ENCODE peak calls at places on chromosome 16, in five cellular contexts. Q is ovary, G is thoracic aorta, E is breast epithelium, Z is psoas muscle. J is an unnamed sample.

GRCh38 chr16:71843517-71844031 is 2.2 kb upstream of the ATXN1L start:
- DNase-seq in E (no peak), G (no peak), Q (no peak), Z (no peak), J (no peak)

GRCh38 chr16:51939371-51940005 is 607.5 kb downstream of the TOX3 start:
- DNase-seq in G (no peak), Q (no peak), E (no peak), Z (no peak), J (no peak)

GRCh38 chr16:57409870-57410585 is 5.5 kb downstream of the CCL17 start:
- DNase-seq in E (no peak), Q (no peak), Z (no peak), G (no peak), J (no peak)

GRCh38 chr16:83934684-83934977 is 18.4 kb upstream of the OSGIN1 start:
- DNase-seq in E (no peak), Q (no peak), Z (no peak), G (no peak), J (no peak)

GRCh38 chr16:57145046-57145963 is 40.5 kb downstream of the PSME3IP1 start:
- DNase-seq in E (no peak), Z (no peak), G (no peak), Q (no peak), J (no peak)

GRCh38 chr16:1379054-1379862 is 27.5 kb downstream of the GNPTG start:
- DNase-seq in E (peak; percentile 86), Q (peak; percentile 77), Z (peak; percentile 98), G (peak; percentile 85), J (peak; percentile 91)

GRCh38 chr16:31466381-31466841 is 5.5 kb upstream of the TGFB1I1 start:
- DNase-seq in Q (no peak), E (no peak), G (no peak), Z (peak; percentile 44), J (no peak)

GRCh38 chr16:68128577-68129305 is 43.6 kb downstream of the NFATC3 start:
- DNase-seq in Q (no peak), G (no peak), Z (no peak), E (no peak), J (no peak)

GRCh38 chr16:55044366-55044975 is 113.8 kb downstream of the IRX5 start:
- DNase-seq in E (no peak), Q (no peak), Z (no peak), G (no peak), J (peak; percentile 62)

GRCh38 chr16:12091569-12092346 is 115.2 kb downstream of the SNX29 start:
- DNase-seq in G (no peak), Z (no peak), E (peak; percentile 9), Q (peak; percentile 18), J (no peak)

GRCh38 chr16:12092347-12092882 is 115.9 kb downstream of the SNX29 start:
- DNase-seq in Z (no peak), G (no peak), E (peak; percentile 12), Q (peak; percentile 17), J (no peak)

GRCh38 chr16:12089492-12090161 is 113.1 kb downstream of the SNX29 start:
- DNase-seq in Q (peak; percentile 48), E (peak; percentile 36), Z (no peak), G (peak; percentile 40), J (no peak)

GRCh38 chr16:12087901-12088364 is 111.4 kb downstream of the SNX29 start:
- DNase-seq in Q (peak; percentile 16), G (no peak), E (peak; percentile 44), Z (no peak), J (no peak)

DNA sequence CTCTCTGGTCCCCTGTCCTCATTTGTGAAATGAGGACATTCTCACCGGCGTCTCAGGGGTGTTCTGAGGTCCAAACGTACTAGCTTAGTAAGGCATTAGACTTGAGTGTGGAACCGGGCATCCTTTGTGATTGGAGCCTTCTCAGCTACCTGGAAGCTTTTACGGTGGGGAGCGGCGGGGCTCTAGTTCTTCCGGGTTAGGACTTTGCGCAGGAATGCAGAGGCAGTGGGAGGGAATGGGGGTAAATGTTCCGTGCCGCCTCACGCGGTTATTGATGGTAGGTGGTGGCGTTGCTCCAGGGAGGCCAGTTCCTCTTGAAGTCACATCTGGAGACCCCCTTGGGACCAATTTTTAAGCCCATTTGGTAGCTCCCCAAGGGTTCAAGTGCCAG is 113.6 kb downstream of the SNX29 start:
- DNase-seq in G (no peak), E (peak; percentile 49), Z (no peak), Q (peak; percentile 21), J (no peak)
- H3K4me3 ChIP-seq in G (peak overlapping the region; percentile 61), E (peak overlapping the region; percentile 55), Z (no peak overlapping the region), Q (no peak overlapping the region), J (peak overlapping the region; percentile 59)

GRCh38 chr16:75112281-75113045 is 4.1 kb downstream of the LDHD start:
- DNase-seq in E (no peak), Z (peak; percentile 54), Q (peak; percentile 53), G (no peak), J (no peak)

GRCh38 chr16:75114179-75114945 is 2.2 kb downstream of the LDHD start:
- DNase-seq in Z (no peak), E (no peak), Q (no peak), G (no peak), J (no peak)

GRCh38 chr16:75111514-75112280 is 4.9 kb downstream of the LDHD start:
- DNase-seq in E (no peak), Z (peak; percentile 59), Q (peak; percentile 60), G (no peak), J (no peak)

GRCh38 chr16:75113541-75114121 is 2.9 kb downstream of the LDHD start:
- DNase-seq in Q (no peak), E (no peak), Z (no peak), G (no peak), J (no peak)

GRCh38 chr16:75113046-75113491 is 3.5 kb downstream of the LDHD start:
- DNase-seq in G (no peak), Z (no peak), E (no peak), Q (no peak), J (no peak)
- H3K27ac ChIP-seq in G (no peak overlapping the region), Z (no peak overlapping the region), E (no peak overlapping the region), Q (peak overlapping the region; percentile 76), J (no peak overlapping the region)

DNA sequence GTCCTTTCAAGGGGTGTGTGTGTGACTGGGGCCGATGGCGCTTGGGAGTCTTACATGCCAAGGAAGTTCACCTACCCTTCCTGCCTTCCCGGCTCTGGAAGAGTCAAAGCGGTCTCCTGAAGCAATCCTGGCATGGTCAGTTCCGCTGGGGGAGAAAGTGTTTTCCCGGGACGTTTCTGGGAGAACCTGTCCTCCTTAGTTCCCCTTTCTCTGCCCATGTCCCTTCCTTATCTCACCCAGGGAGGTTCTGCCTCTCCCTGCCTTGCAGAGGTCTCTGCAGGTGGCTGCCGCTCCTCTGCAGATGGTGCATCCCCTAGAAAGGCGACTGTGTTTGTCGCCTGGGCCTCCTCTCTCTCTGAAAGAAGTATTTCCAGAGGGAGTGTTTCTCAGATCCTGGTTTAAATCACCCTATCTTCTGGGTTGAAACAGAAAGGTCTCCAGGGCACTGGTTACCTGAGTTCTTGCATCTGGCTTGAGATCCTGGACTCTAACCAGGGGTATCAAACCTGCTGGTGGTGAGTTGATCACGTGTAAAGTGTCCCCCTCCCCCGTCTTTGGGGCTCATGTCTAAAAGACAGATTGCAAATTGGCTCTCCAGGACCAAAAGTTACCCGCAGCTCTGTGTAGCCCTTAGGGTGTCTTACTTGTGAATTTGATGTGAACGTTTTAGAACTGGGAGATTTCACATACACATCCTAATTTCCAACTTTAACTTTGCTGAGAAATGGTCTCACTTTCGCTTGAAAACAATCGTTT is 1.9 kb downstream of the PRKCB start:
- DNase-seq in Q (no peak), E (no peak), G (no peak), Z (no peak), J (no peak)
- H3K4me3 ChIP-seq in Q (no peak overlapping the region), E (peak overlapping the region; percentile 61), G (peak overlapping the region; percentile 66), Z (peak overlapping the region; percentile 56), J (peak overlapping the region; percentile 77)

GRCh38 chr16:69346683-69347082 is 4.9 kb downstream of the TMED6 start:
- DNase-seq in E (no peak), G (no peak), Z (no peak), Q (no peak), J (no peak)

GRCh38 chr16:69350536-69351133 is 951 bp downstream of the TMED6 start:
- DNase-seq in G (no peak), Q (no peak), E (no peak), Z (no peak), J (no peak)

GRCh38 chr16:69348222-69348621 is 3.4 kb downstream of the TMED6 start:
- DNase-seq in E (no peak), Q (no peak), Z (no peak), G (no peak), J (no peak)

GRCh38 chr16:69349508-69349907 is 2.1 kb downstream of the TMED6 start:
- DNase-seq in G (no peak), Q (no peak), E (no peak), Z (no peak), J (no peak)

DNA sequence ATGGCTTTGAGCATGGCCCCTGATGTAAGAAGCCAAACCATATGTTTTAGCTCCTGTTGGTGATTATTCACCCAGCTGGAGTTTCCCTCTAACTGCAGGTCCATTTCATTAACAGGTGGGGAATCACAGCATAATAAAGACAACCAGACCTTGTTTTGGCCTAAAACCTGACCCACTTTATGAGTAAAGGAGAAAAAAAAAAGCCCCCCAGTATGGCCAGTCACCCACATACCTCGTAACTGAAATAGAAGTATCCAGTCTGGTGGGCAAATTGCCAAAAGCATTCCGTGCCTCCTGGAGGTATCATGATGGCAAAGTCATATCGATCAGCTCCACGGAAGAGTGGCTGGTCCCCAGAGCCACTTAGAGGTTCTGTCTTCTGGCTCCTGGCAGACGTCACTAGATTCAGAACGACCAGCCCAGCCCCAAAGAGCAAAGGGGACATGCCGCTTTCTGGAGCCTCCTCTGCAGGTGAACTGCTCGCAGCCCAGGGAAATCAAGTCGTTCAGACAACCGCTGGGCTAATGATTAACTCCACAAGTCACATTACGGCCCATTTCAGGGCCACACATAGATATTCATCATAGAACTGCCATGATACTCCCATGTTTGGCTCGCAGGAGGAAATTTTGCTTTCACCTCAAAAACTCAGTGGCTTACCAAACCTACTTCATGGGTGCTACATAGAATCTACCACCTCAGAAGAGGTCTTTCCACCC is at the start of gene TMED6:
- DNase-seq in Z (no peak), G (no peak), Q (no peak), E (no peak), J (no peak)
- H3K27ac ChIP-seq in Z (no peak within 1 kb of the TSS), G (no peak within 1 kb of the TSS), Q (no peak within 1 kb of the TSS), E (no peak within 1 kb of the TSS), J (no peak within 1 kb of the TSS)

GRCh38 chr16:74771656-74772315 is 2.8 kb downstream of the FA2H start:
- DNase-seq in E (no peak), G (no peak), Q (no peak), Z (no peak), J (no peak)

GRCh38 chr16:74775255-74775654 is 635 bp upstream of the FA2H start:
- DNase-seq in G (no peak), Q (no peak), Z (no peak), E (no peak), J (no peak)

GRCh38 chr16:74774223-74775139 is at the start of gene FA2H:
- DNase-seq in Q (peak; percentile 62), E (peak; percentile 87), G (no peak), Z (peak; percentile 62), J (no peak)

GRCh38 chr16:74770826-74771526 is 3.6 kb downstream of the FA2H start:
- DNase-seq in Q (no peak), E (no peak), G (no peak), Z (no peak), J (no peak)

GRCh38 chr16:74773431-74774222 is 993 bp downstream of the FA2H start:
- DNase-seq in Q (no peak), G (no peak), E (no peak), Z (no peak), J (no peak)
- H3K4me3 ChIP-seq in Q (no peak overlapping the region), G (peak overlapping the region; percentile 68), E (peak overlapping the region; percentile 74), Z (peak overlapping the region; percentile 61), J (peak overlapping the region; percentile 68)

GRCh38 chr16:87792205-87792565 is 26.4 kb upstream of the KLHDC4 start:
- DNase-seq in E (no peak), G (no peak), Q (no peak), Z (no peak), J (no peak)
- H3K27ac ChIP-seq in E (no peak overlapping the region), G (no peak overlapping the region), Q (no peak overlapping the region), Z (peak overlapping the region; percentile 3), J (no peak overlapping the region)

J was measured in coronary artery.